ENCODE peak calls at places on chromosomes 16 and 17, in seven cellular contexts. One of them, this sample, is unnamed.

GRCh38 chr17:7620835-7621234 is 6.1 kb upstream of the FXR2 start:
- DNase-seq in IMR-90: no peak
- DNase-seq in lower leg skin: no peak
- DNase-seq in heart left ventricle: no peak
- DNase-seq in ovary: no peak
- DNase-seq in testis: no peak
- DNase-seq in HCT116: no peak
- DNase-seq in this sample: no peak

GRCh38 chr17:48376926-48377325 is 53.1 kb downstream of the SKAP1 start:
- DNase-seq in IMR-90: no peak
- DNase-seq in lower leg skin: no peak
- DNase-seq in heart left ventricle: no peak
- DNase-seq in ovary: no peak
- DNase-seq in testis: no peak
- DNase-seq in HCT116: no peak
- DNase-seq in this sample: no peak

GRCh38 chr16:88343276-88343791 is 39.4 kb upstream of the ZNF469 start:
- DNase-seq in IMR-90: no peak
- DNase-seq in lower leg skin: no peak
- DNase-seq in heart left ventricle: no peak
- DNase-seq in ovary: no peak
- DNase-seq in testis: no peak
- DNase-seq in HCT116: no peak
- DNase-seq in this sample: no peak

GRCh38 chr16:27463741-27464662 is 62.0 kb downstream of the IL21R start:
- DNase-seq in IMR-90: no peak
- DNase-seq in lower leg skin: no peak
- DNase-seq in heart left ventricle: no peak
- DNase-seq in ovary: no peak
- DNase-seq in testis: peak; percentile 38
- DNase-seq in HCT116: no peak
- DNase-seq in this sample: no peak

GRCh38 chr16:9787717-9788116 is 394.5 kb downstream of the GRIN2A start:
- DNase-seq in IMR-90: no peak
- DNase-seq in lower leg skin: no peak
- DNase-seq in heart left ventricle: peak; percentile 25
- DNase-seq in ovary: no peak
- DNase-seq in testis: no peak
- DNase-seq in HCT116: no peak
- DNase-seq in this sample: no peak

GRCh38 chr17:83185023-83186002 is 105.9 kb downstream of the METRNL start:
- DNase-seq in IMR-90: no peak
- DNase-seq in lower leg skin: peak; percentile 11
- DNase-seq in heart left ventricle: peak; percentile 14
- DNase-seq in ovary: no peak
- DNase-seq in testis: peak; percentile 8
- DNase-seq in HCT116: no peak
- DNase-seq in this sample: no peak

GRCh38 chr16:57000271-57001025 is 11.1 kb downstream of the NLRC5 start:
- DNase-seq in IMR-90: peak; percentile 97
- DNase-seq in lower leg skin: peak; percentile 58
- DNase-seq in heart left ventricle: peak; percentile 81
- DNase-seq in ovary: peak; percentile 36
- DNase-seq in testis: no peak
- DNase-seq in HCT116: peak; percentile 19
- DNase-seq in this sample: peak; percentile 90

GRCh38 chr16:12575288-12575687 is 228.4 kb downstream of the CPPED1 start:
- DNase-seq in IMR-90: no peak
- DNase-seq in lower leg skin: no peak
- DNase-seq in heart left ventricle: no peak
- DNase-seq in ovary: no peak
- DNase-seq in testis: no peak
- DNase-seq in HCT116: no peak
- DNase-seq in this sample: no peak

GRCh38 chr17:81378941-81379511 is 16.2 kb upstream of the BAHCC1 start:
- DNase-seq in IMR-90: no peak
- DNase-seq in lower leg skin: no peak
- DNase-seq in heart left ventricle: no peak
- DNase-seq in ovary: no peak
- DNase-seq in testis: no peak
- DNase-seq in HCT116: no peak
- DNase-seq in this sample: no peak

GRCh38 chr17:81381632-81382577 is 13.4 kb upstream of the BAHCC1 start:
- DNase-seq in IMR-90: no peak
- DNase-seq in lower leg skin: no peak
- DNase-seq in heart left ventricle: no peak
- DNase-seq in ovary: no peak
- DNase-seq in testis: no peak
- DNase-seq in HCT116: no peak
- DNase-seq in this sample: no peak

GRCh38 chr17:81380117-81380516 is 15.1 kb upstream of the BAHCC1 start:
- DNase-seq in IMR-90: no peak
- DNase-seq in lower leg skin: no peak
- DNase-seq in heart left ventricle: no peak
- DNase-seq in ovary: no peak
- DNase-seq in testis: no peak
- DNase-seq in HCT116: no peak
- DNase-seq in this sample: no peak

GRCh38 chr17:81380682-81381518 is 14.4 kb upstream of the BAHCC1 start:
- DNase-seq in IMR-90: no peak
- DNase-seq in lower leg skin: no peak
- DNase-seq in heart left ventricle: no peak
- DNase-seq in ovary: no peak
- DNase-seq in testis: no peak
- DNase-seq in HCT116: no peak
- DNase-seq in this sample: no peak

GRCh38 chr17:81379523-81379942 is 15.7 kb upstream of the BAHCC1 start:
- DNase-seq in IMR-90: no peak
- DNase-seq in lower leg skin: no peak
- DNase-seq in heart left ventricle: no peak
- DNase-seq in ovary: no peak
- DNase-seq in testis: no peak
- DNase-seq in HCT116: peak; percentile 81
- DNase-seq in this sample: no peak
- TF ChIP-seq POLR2A in IMR-90: no peak
- TF ChIP-seq POLR2A in lower leg skin: no peak
- TF ChIP-seq POLR2A in heart left ventricle: no peak
- TF ChIP-seq POLR2A in ovary: no peak
- TF ChIP-seq POLR2A in testis: no peak
- TF ChIP-seq POLR2A in HCT116: peak; percentile 78
- TF ChIP-seq POLR2A in this sample: no peak

DNA sequence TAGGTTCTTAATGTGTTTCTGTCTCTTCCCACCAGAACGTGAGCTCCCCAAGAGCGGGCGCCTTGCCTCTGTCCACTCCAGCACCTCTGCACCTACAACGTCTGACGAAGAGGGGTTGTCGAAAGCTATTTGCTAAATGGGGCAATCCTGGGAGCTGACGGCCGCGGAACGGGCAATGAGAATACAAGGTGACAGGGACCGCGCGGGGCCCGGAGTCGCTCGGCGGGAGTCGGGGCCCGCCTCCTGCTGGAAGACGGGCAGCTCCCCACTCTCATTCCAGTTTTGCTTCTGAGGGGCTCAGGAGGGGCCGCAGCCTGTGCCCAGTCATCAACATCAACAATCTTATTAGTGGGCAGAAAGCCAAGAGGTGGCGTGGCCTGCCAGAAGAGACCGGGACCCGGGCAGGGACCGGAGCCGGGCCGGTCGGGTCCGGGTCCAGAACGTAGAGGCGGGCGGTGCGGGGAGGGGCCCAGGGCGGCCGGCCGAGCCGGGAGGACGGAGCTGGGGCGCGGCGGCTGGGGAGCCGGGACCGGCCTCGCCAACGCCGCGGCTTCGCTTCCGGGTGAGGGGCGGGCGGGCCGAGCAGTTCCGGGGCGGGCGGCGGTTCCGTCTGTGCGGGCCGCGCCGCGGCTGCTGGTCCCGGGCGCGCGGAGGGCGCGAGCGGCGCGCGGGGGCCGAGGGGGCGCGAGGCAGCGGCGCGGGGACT is at the start of gene MOSMO:
- DNase-seq in IMR-90: peak; percentile 63
- DNase-seq in lower leg skin: peak; percentile 43
- DNase-seq in heart left ventricle: peak; percentile 86
- DNase-seq in ovary: peak; percentile 74
- DNase-seq in testis: peak; percentile 82
- DNase-seq in HCT116: no peak
- DNase-seq in this sample: peak; percentile 79
- TF ChIP-seq POLR2A in IMR-90: peak; percentile 50
- TF ChIP-seq POLR2A in lower leg skin: no peak
- TF ChIP-seq POLR2A in heart left ventricle: no peak
- TF ChIP-seq POLR2A in ovary: peak; percentile 33
- TF ChIP-seq POLR2A in testis: no peak
- TF ChIP-seq POLR2A in HCT116: no peak
- TF ChIP-seq POLR2A in this sample: peak; percentile 53

GRCh38 chr16:83044589-83044988 is 417.8 kb downstream of the CDH13 start:
- DNase-seq in IMR-90: no peak
- DNase-seq in lower leg skin: no peak
- DNase-seq in heart left ventricle: no peak
- DNase-seq in ovary: no peak
- DNase-seq in testis: no peak
- DNase-seq in HCT116: no peak
- DNase-seq in this sample: no peak
- TF ChIP-seq POLR2A in IMR-90: no peak
- TF ChIP-seq POLR2A in lower leg skin: no peak
- TF ChIP-seq POLR2A in heart left ventricle: no peak
- TF ChIP-seq POLR2A in ovary: no peak
- TF ChIP-seq POLR2A in testis: no peak
- TF ChIP-seq POLR2A in HCT116: no peak
- TF ChIP-seq POLR2A in this sample: no peak

GRCh38 chr16:28609631-28610594 is at the start of gene SULT1A1:
- DNase-seq in IMR-90: no peak
- DNase-seq in lower leg skin: peak; percentile 54
- DNase-seq in heart left ventricle: peak; percentile 68
- DNase-seq in ovary: no peak
- DNase-seq in testis: peak; percentile 50
- DNase-seq in HCT116: no peak
- DNase-seq in this sample: peak; percentile 68
- TF ChIP-seq POLR2A in IMR-90: no peak
- TF ChIP-seq POLR2A in lower leg skin: no peak
- TF ChIP-seq POLR2A in heart left ventricle: no peak
- TF ChIP-seq POLR2A in ovary: no peak
- TF ChIP-seq POLR2A in testis: no peak
- TF ChIP-seq POLR2A in HCT116: no peak
- TF ChIP-seq POLR2A in this sample: no peak

GRCh38 chr17:5191541-5192417 is at the start of gene ZNF594:
- DNase-seq in IMR-90: peak; percentile 94
- DNase-seq in lower leg skin: peak; percentile 93
- DNase-seq in heart left ventricle: peak; percentile 96
- DNase-seq in ovary: peak; percentile 96
- DNase-seq in testis: peak; percentile 98
- DNase-seq in HCT116: peak; percentile 93
- DNase-seq in this sample: peak; percentile 98
- TF ChIP-seq POLR2A in IMR-90: peak; percentile 87
- TF ChIP-seq POLR2A in lower leg skin: no peak
- TF ChIP-seq POLR2A in heart left ventricle: peak; percentile 30
- TF ChIP-seq POLR2A in ovary: peak; percentile 60
- TF ChIP-seq POLR2A in testis: no peak
- TF ChIP-seq POLR2A in HCT116: no peak
- TF ChIP-seq POLR2A in this sample: peak; percentile 44

GRCh38 chr16:85675528-85675927 is 13.2 kb downstream of the GINS2 start:
- DNase-seq in IMR-90: peak; percentile 56
- DNase-seq in lower leg skin: no peak
- DNase-seq in heart left ventricle: no peak
- DNase-seq in ovary: no peak
- DNase-seq in testis: no peak
- DNase-seq in HCT116: no peak
- DNase-seq in this sample: no peak

GRCh38 chr16:85674418-85674755 is 14.4 kb downstream of the GINS2 start:
- DNase-seq in IMR-90: no peak
- DNase-seq in lower leg skin: no peak
- DNase-seq in heart left ventricle: no peak
- DNase-seq in ovary: no peak
- DNase-seq in testis: no peak
- DNase-seq in HCT116: no peak
- DNase-seq in this sample: no peak

GRCh38 chr16:85674828-85675227 is 13.9 kb downstream of the GINS2 start:
- DNase-seq in IMR-90: no peak
- DNase-seq in lower leg skin: no peak
- DNase-seq in heart left ventricle: no peak
- DNase-seq in ovary: no peak
- DNase-seq in testis: no peak
- DNase-seq in HCT116: no peak
- DNase-seq in this sample: no peak

GRCh38 chr16:85676466-85676865 is 12.3 kb downstream of the GINS2 start:
- DNase-seq in IMR-90: no peak
- DNase-seq in lower leg skin: no peak
- DNase-seq in heart left ventricle: no peak
- DNase-seq in ovary: no peak
- DNase-seq in testis: no peak
- DNase-seq in HCT116: no peak
- DNase-seq in this sample: no peak

DNA sequence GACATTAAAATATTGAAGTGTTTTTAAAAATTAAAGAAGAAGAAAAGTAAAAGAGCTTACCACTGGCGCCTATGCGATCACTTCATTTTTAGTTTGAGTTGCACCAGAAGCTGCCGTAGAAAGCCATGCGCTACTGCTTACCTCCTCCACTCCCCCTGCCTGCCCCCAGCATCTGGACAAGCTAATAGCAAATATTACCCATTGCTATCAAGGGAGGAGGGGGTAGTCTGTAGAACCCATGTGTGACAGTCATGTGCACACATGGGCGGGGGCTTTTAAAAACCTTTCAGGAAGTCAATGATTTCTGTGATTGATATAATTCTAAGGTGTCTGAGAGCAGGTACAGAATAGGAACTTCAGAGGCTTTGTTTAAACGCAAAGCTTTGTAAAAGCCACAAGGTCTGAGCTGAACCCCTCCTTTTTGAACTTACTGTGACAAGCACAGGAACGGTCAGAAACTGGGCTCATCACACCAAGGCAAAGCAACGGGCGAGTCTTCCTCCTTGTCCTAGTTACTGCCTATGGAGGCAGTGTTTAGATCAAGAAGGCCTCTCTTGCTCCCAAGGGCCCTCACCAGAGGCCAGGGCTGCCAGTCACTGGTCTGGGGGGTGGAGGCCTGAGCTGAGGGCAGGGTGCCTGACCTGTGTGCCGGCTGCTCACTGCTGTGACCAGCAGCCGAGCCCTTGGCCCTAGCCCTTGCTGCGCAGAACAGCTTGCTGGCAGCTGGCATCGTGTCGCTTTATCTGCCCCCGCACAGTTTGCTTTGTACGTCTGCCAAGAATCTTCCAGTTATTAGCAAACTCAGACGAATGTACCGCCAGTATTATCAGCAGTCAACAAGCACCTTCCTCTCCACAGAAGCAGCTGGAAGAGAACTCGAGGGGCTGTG is 15.0 kb downstream of the GINS2 start:
- DNase-seq in IMR-90: peak; percentile 75
- DNase-seq in lower leg skin: no peak
- DNase-seq in heart left ventricle: peak; percentile 73
- DNase-seq in ovary: peak; percentile 61
- DNase-seq in testis: peak; percentile 92
- DNase-seq in HCT116: no peak
- DNase-seq in this sample: no peak
- TF ChIP-seq POLR2A in IMR-90: no peak
- TF ChIP-seq POLR2A in lower leg skin: no peak
- TF ChIP-seq POLR2A in heart left ventricle: no peak
- TF ChIP-seq POLR2A in ovary: no peak
- TF ChIP-seq POLR2A in testis: no peak
- TF ChIP-seq POLR2A in HCT116: no peak
- TF ChIP-seq POLR2A in this sample: no peak